ENCODE peak calls at places on chromosomes 6 and 20, in eight cellular contexts. Y is naive thymus-derived CD8-positive, alpha-beta T cell; X is heart right ventricle; A is DMS79; S is LHCN-M2; B is amniotic stem cell; K is A549; H is hypothalamus. V is an unnamed sample.
A peak's percentile ranks its signal among the peaks of the same experiment; 100 is the strongest.

GRCh38 chr6:129767776-129768490 is 58.0 kb upstream of the ARHGAP18 start:
- DNase-seq in A (no peak), H (no peak), X (no peak), S (no peak), Y (no peak), K (no peak), B (no peak), V (no peak)

GRCh38 chr6:89843070-89843469 is 13.4 kb downstream of the CASP8AP2 start:
- DNase-seq in S (peak; percentile 77), Y (no peak), X (no peak), K (no peak), H (no peak), A (no peak), B (no peak), V (no peak)

GRCh38 chr6:150314230-150315188 is 54.3 kb upstream of the IYD start:
- DNase-seq in B (no peak), A (peak; percentile 38), H (no peak), K (no peak), Y (no peak), S (no peak), X (no peak), V (no peak)

GRCh38 chr20:36866681-36867485 is 9.1 kb upstream of the TLDC2 start:
- DNase-seq in B (no peak), S (no peak), X (no peak), Y (no peak), H (no peak), A (no peak), K (no peak), V (no peak)

GRCh38 chr6:38646166-38646565 is 6.4 kb upstream of the BTBD9 start:
- DNase-seq in A (no peak), K (no peak), H (no peak), Y (no peak), S (peak; percentile 13), X (no peak), B (no peak), V (no peak)

GRCh38 chr6:92715991-92716390 is 703.4 kb downstream of the EPHA7 start:
- DNase-seq in Y (no peak), H (no peak), A (no peak), X (no peak), K (no peak), B (no peak), S (peak; percentile 42), V (no peak)

GRCh38 chr6:127457444-127458064 is 1.6 kb downstream of the KIAA0408 start:
- DNase-seq in S (peak; percentile 73), Y (no peak), K (no peak), X (no peak), A (no peak), H (no peak), B (no peak), V (no peak)

GRCh38 chr6:78910611-78911134 is 43.3 kb downstream of the IRAK1BP1 start:
- DNase-seq in Y (no peak), B (no peak), X (peak; percentile 7), A (no peak), H (peak; percentile 2), K (no peak), S (no peak), V (peak; percentile 26)

GRCh38 chr6:87702589-87702945 is 534 bp upstream of the AKIRIN2 start:
- DNase-seq in H (no peak), A (no peak), S (peak; percentile 66), K (no peak), Y (no peak), X (no peak), B (no peak), V (no peak)

GRCh38 chr6:101630956-101631355 is 237.4 kb downstream of the GRIK2 start:
- DNase-seq in K (no peak), H (no peak), A (no peak), X (no peak), B (no peak), Y (no peak), S (no peak), V (no peak)

GRCh38 chr6:159906400-159906799 is 15.6 kb downstream of the MAS1 start:
- DNase-seq in K (no peak), B (no peak), A (no peak), X (no peak), H (no peak), S (no peak), Y (no peak), V (no peak)

GRCh38 chr20:11901127-11901526 is 16.6 kb upstream of the BTBD3 start:
- DNase-seq in H (no peak), K (no peak), A (no peak), S (peak; percentile 95), Y (no peak), B (no peak), X (no peak), V (no peak)

GRCh38 chr20:58069796-58070663 is 158.4 kb downstream of the ANKRD60 start:
- DNase-seq in S (no peak), X (no peak), K (no peak), A (no peak), B (no peak), Y (no peak), H (no peak), V (peak; percentile 12)

GRCh38 chr6:74757788-74758187 is 448.1 kb downstream of the COL12A1 start:
- DNase-seq in A (no peak), S (no peak), Y (no peak), X (no peak), K (no peak), H (no peak), B (no peak), V (no peak)

GRCh38 chr20:4113996-4114603 is 98.7 kb upstream of the RNF24 start:
- DNase-seq in B (no peak), K (no peak), X (no peak), H (no peak), A (no peak), S (no peak), Y (no peak), V (no peak)

V was measured in upper lobe of left lung.